ENCODE peak calls at places on chromosomes 12 and 14, in seven cellular contexts. T, I, B, U, N, K and Y are unnamed samples.
A peak's percentile ranks its signal among the peaks of the same experiment; 100 is the strongest.

GRCh38 chr12:106152334-106152733 is 13.6 kb upstream of the NUAK1 start:
- DNase-seq in K (no peak), I (no peak), T (no peak), B (no peak), N (no peak), U (no peak), Y (no peak)

GRCh38 chr12:6779667-6780459 is 7.5 kb downstream of the LAG3 start:
- DNase-seq in N (no peak), B (no peak), U (no peak), K (no peak), I (no peak), T (no peak), Y (no peak)

GRCh38 chr14:30227871-30228270 is 300.2 kb upstream of the PRKD1 start:
- DNase-seq in T (no peak), N (no peak), I (no peak), B (no peak), K (no peak), U (peak; percentile 15), Y (no peak)

GRCh38 chr14:81401420-81402122 is 1.4 kb upstream of the STON2 start:
- DNase-seq in K (no peak), U (peak; percentile 7), N (no peak), I (no peak), T (no peak), B (no peak), Y (no peak)

GRCh38 chr14:32298346-32298745 is 30.8 kb upstream of the AKAP6 start:
- DNase-seq in B (no peak), N (no peak), T (no peak), U (no peak), K (no peak), I (no peak), Y (no peak)

GRCh38 chr12:124005736-124006581 is 32.9 kb downstream of the ZNF664 start:
- DNase-seq in B (no peak), K (no peak), U (no peak), T (no peak), I (no peak), N (no peak), Y (no peak)

GRCh38 chr12:98587084-98587483 is 6.4 kb upstream of the SLC25A3 start:
- DNase-seq in T (no peak), N (no peak), B (no peak), K (no peak), U (no peak), I (no peak), Y (no peak)

GRCh38 chr12:51238037-51238509 is 553 bp upstream of the DAZAP2 start:
- DNase-seq in N (no peak), B (no peak), K (no peak), U (no peak), T (no peak), I (no peak), Y (no peak)

GRCh38 chr12:91926810-91927209 is 218.8 kb downstream of the BTG1 start:
- DNase-seq in B (no peak), K (no peak), N (peak; percentile 22), I (no peak), T (no peak), U (no peak), Y (no peak)

GRCh38 chr12:47082963-47083621 is 3.3 kb upstream of the AMIGO2 start:
- DNase-seq in K (no peak), N (no peak), T (no peak), B (no peak), I (no peak), U (peak; percentile 90), Y (no peak)

GRCh38 chr12:22738945-22739344 is 114.0 kb downstream of the ETNK1 start:
- DNase-seq in N (no peak), T (no peak), U (no peak), B (no peak), I (no peak), K (no peak), Y (no peak)